ENCODE peak calls at places on chromosome 2, in ten cellular contexts. A, X, S, Q, J, F, K, H, Y and B are unnamed samples.

GRCh38 chr2:6881516-6881915 is 3.9 kb downstream of the RSAD2 start:
- DNase-seq in A (no peak), X (no peak), S (no peak), Q (no peak), J (no peak), F (no peak), K (no peak), H (no peak), Y (no peak), B (no peak)

GRCh38 chr2:37436324-37436723 is 91.9 kb downstream of the QPCT start:
- DNase-seq in A (no peak), X (no peak), S (peak; percentile 24), Q (no peak), J (no peak), F (no peak), K (no peak), H (no peak), Y (no peak), B (no peak)

GRCh38 chr2:241692448-241692847 is 5.8 kb upstream of the DTYMK start:
- DNase-seq in A (no peak), X (no peak), S (peak; percentile 71), Q (no peak), J (no peak), F (no peak), K (no peak), H (no peak), Y (peak; percentile 77), B (no peak)

GRCh38 chr2:128306081-128306930 is 12.4 kb downstream of the HS6ST1 start:
- DNase-seq in A (peak; percentile 28), X (peak; percentile 69), S (peak; percentile 96), Q (peak; percentile 64), J (peak; percentile 78), F (peak; percentile 86), K (peak; percentile 53), H (peak; percentile 52), Y (peak; percentile 88), B (peak; percentile 54)

GRCh38 chr2:114252713-114253112 is 189.7 kb upstream of the DPP10 start:
- DNase-seq in A (no peak), X (no peak), S (no peak), Q (no peak), J (no peak), F (no peak), K (no peak), H (no peak), Y (no peak), B (no peak)

GRCh38 chr2:202036601-202037037 is 3.0 kb downstream of the FZD7 start:
- DNase-seq in A (peak; percentile 39), X (no peak), S (peak; percentile 23), Q (peak; percentile 48), J (peak; percentile 68), F (no peak), K (no peak), H (peak; percentile 91), Y (no peak), B (peak; percentile 51)

GRCh38 chr2:41194235-41194634 is 742.3 kb upstream of the SLC8A1 start:
- DNase-seq in A (peak; percentile 34), X (no peak), S (peak; percentile 4), Q (peak; percentile 19), J (peak; percentile 22), F (no peak), K (no peak), H (no peak), Y (peak; percentile 61), B (no peak)

GRCh38 chr2:230796280-230796862 is 68.4 kb upstream of the ITM2C start:
- DNase-seq in A (no peak), X (no peak), S (peak; percentile 63), Q (no peak), J (no peak), F (no peak), K (no peak), H (no peak), Y (peak; percentile 30), B (no peak)

GRCh38 chr2:151534001-151534400 is 124.3 kb downstream of the RIF1 start:
- DNase-seq in A (no peak), X (no peak), S (no peak), Q (no peak), J (no peak), F (no peak), K (no peak), H (no peak), Y (no peak), B (no peak)

GRCh38 chr2:239371726-239372686 is 28.8 kb downstream of the HDAC4 start:
- DNase-seq in A (no peak), X (no peak), S (no peak), Q (no peak), J (no peak), F (peak; percentile 42), K (peak; percentile 35), H (no peak), Y (no peak), B (no peak)

GRCh38 chr2:3718679-3719078 is 15.3 kb downstream of the DCDC2C start:
- DNase-seq in A (no peak), X (no peak), S (no peak), Q (no peak), J (no peak), F (no peak), K (no peak), H (no peak), Y (no peak), B (no peak)

GRCh38 chr2:136323212-136323611 is 205.3 kb upstream of the CXCR4 start:
- DNase-seq in A (no peak), X (no peak), S (no peak), Q (no peak), J (no peak), F (no peak), K (no peak), H (no peak), Y (no peak), B (no peak)

GRCh38 chr2:96792772-96793749 is 23.0 kb upstream of the CNNM3 start:
- DNase-seq in A (peak; percentile 72), X (no peak), S (no peak), Q (no peak), J (no peak), F (no peak), K (no peak), H (no peak), Y (no peak), B (no peak)

GRCh38 chr2:99101697-99102096 is 39.8 kb upstream of the C2orf15 start:
- DNase-seq in A (no peak), X (no peak), S (peak; percentile 48), Q (no peak), J (no peak), F (no peak), K (no peak), H (no peak), Y (peak; percentile 46), B (no peak)

GRCh38 chr2:199757466-199757865 is 93.5 kb downstream of the FTCDNL1 start:
- DNase-seq in A (peak; percentile 66), X (peak; percentile 34), S (peak; percentile 25), Q (no peak), J (no peak), F (no peak), K (peak; percentile 91), H (no peak), Y (peak; percentile 16), B (no peak)

GRCh38 chr2:237235383-237236095 is 149.8 kb downstream of the COPS8 start:
- DNase-seq in A (peak; percentile 79), X (peak; percentile 34), S (peak; percentile 93), Q (no peak), J (no peak), F (no peak), K (no peak), H (no peak), Y (peak; percentile 95), B (no peak)

GRCh38 chr2:26561376-26561775 is 79.8 kb downstream of the CIB4 start:
- DNase-seq in A (no peak), X (no peak), S (no peak), Q (peak; percentile 5), J (no peak), F (peak; percentile 22), K (no peak), H (no peak), Y (no peak), B (no peak)

GRCh38 chr2:52532956-52533355 is 1234.6 kb upstream of the CHAC2 start:
- DNase-seq in A (no peak), X (no peak), S (no peak), Q (no peak), J (no peak), F (no peak), K (no peak), H (no peak), Y (no peak), B (no peak)

DNA sequence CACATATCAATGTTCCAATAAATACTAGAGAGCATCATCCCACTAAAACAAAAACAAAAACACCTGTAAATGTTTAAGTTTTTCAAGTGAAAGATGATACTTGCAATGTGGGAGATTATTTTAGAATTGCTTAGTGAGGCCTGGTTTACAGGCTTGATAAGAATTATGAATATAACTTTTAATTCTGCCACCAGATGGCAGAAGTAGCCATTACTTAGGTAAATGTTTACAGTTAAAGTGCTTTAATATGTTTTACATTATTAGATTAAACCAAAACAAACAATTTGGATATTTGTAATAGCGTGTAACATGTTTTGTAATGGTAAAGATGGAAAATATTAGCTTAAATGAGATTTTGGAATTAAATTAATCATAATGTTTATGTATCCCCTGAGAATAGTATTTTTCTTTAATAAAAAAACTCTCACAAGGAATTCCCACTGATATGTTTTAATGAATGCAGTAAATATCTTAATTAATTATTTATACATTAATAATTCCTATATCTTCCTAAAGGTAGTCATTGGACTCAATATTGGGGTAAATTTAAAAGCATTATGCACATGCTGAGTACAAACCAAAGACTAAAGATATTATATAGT is 522.0 kb downstream of the SPAG16 start:
- DNase-seq in A (no peak), X (no peak), S (peak; percentile 62), Q (no peak), J (no peak), F (no peak), K (no peak), H (peak; percentile 9), Y (peak; percentile 51), B (no peak)
- TF ChIP-seq CTCF in A (peak; percentile 12), X (peak; percentile 49), S (peak; percentile 25), Q (peak; percentile 45), J (no peak), F (peak; percentile 74), K (peak; percentile 68), H (peak; percentile 57), Y (peak; percentile 17), B (peak; percentile 24)

GRCh38 chr2:11542275-11542819 is 8.5 kb downstream of the GREB1 start:
- DNase-seq in A (no peak), X (no peak), S (no peak), Q (no peak), J (no peak), F (no peak), K (no peak), H (peak; percentile 32), Y (no peak), B (no peak)
- TF ChIP-seq CTCF in A (no peak), X (no peak), S (no peak), Q (no peak), J (no peak), F (no peak), K (no peak), H (no peak), Y (no peak), B (no peak)

GRCh38 chr2:159713691-159714585 is 1.6 kb downstream of the MARCHF7 start:
- DNase-seq in A (no peak), X (no peak), S (peak; percentile 54), Q (no peak), J (no peak), F (no peak), K (no peak), H (no peak), Y (peak; percentile 51), B (no peak)
- TF ChIP-seq CTCF in A (no peak), X (no peak), S (peak; percentile 18), Q (no peak), J (no peak), F (no peak), K (no peak), H (no peak), Y (no peak), B (no peak)

GRCh38 chr2:29225814-29226213 is 110.6 kb downstream of the CLIP4 start:
- DNase-seq in A (no peak), X (no peak), S (no peak), Q (no peak), J (no peak), F (no peak), K (no peak), H (no peak), Y (no peak), B (no peak)
- TF ChIP-seq CTCF in A (no peak), X (no peak), S (no peak), Q (no peak), J (peak; percentile 60), F (no peak), K (no peak), H (peak; percentile 36), Y (no peak), B (no peak)